ENCODE peak calls at places on chromosomes 7 and 10, in eight cellular contexts. F is stomach, G is endodermal cell, N is NB4, E is GM23338, O is heart right ventricle, H is GM06990, A is upper lobe of right lung. I is an unnamed sample.

GRCh38 chr10:12177642-12178041 is 18.0 kb downstream of the NUDT5 start:
- DNase-seq in A (no peak), O (no peak), H (no peak), G (no peak), N (no peak), E (no peak), F (no peak), I (no peak)

GRCh38 chr10:51405580-51406367 is 293.6 kb downstream of the CSTF2T start:
- DNase-seq in H (no peak), F (no peak), E (peak; percentile 36), G (peak; percentile 50), O (no peak), A (no peak), N (no peak), I (no peak)

GRCh38 chr10:35394411-35394851 is 58.1 kb downstream of the CCNY start:
- DNase-seq in N (no peak), O (no peak), A (peak; percentile 73), E (peak; percentile 52), G (peak; percentile 68), H (no peak), F (peak; percentile 58), I (no peak)

GRCh38 chr7:25789701-25790240 is 362.2 kb upstream of the NFE2L3 start:
- DNase-seq in E (no peak), O (no peak), A (no peak), F (no peak), N (no peak), H (no peak), G (no peak), I (no peak)

GRCh38 chr10:4686644-4686996 is 139.4 kb upstream of the AKR1E2 start:
- DNase-seq in A (no peak), O (no peak), E (no peak), N (no peak), H (no peak), G (no peak), F (no peak), I (no peak)

GRCh38 chr7:152706465-152706864 is 30.5 kb upstream of the XRCC2 start:
- DNase-seq in O (no peak), A (peak; percentile 17), N (no peak), G (no peak), H (no peak), F (no peak), E (no peak), I (no peak)

GRCh38 chr10:17006631-17007161 is 122.9 kb downstream of the CUBN start:
- DNase-seq in A (no peak), F (no peak), H (no peak), O (peak; percentile 76), G (peak; percentile 29), E (no peak), N (no peak), I (no peak)

GRCh38 chr7:92177362-92177761 is 1.6 kb downstream of the LRRD1 start:
- DNase-seq in G (no peak), N (peak; percentile 11), O (no peak), F (no peak), H (no peak), E (no peak), A (no peak), I (no peak)

GRCh38 chr10:132743925-132744490 is 41.9 kb downstream of the NKX6-2 start:
- DNase-seq in G (no peak), N (peak; percentile 20), F (no peak), E (no peak), A (no peak), H (no peak), O (no peak), I (no peak)

GRCh38 chr10:44774676-44775401 is 136.3 kb upstream of the TMEM72 start:
- DNase-seq in G (no peak), O (no peak), H (no peak), N (no peak), A (no peak), F (no peak), E (no peak), I (no peak)

GRCh38 chr7:71843677-71844076 is 568.5 kb downstream of the CALN1 start:
- DNase-seq in H (no peak), G (no peak), A (no peak), N (peak; percentile 14), O (no peak), F (no peak), E (peak; percentile 33), I (no peak)

GRCh38 chr7:151091431-151091830 is 5.2 kb downstream of the AGAP3 start:
- DNase-seq in F (no peak), N (peak; percentile 58), E (peak; percentile 84), G (peak; percentile 89), A (no peak), O (no peak), H (no peak), I (no peak)

GRCh38 chr7:120344276-120344675 is 71.3 kb downstream of the KCND2 start:
- DNase-seq in N (peak; percentile 56), A (no peak), F (no peak), E (no peak), O (no peak), H (no peak), G (no peak), I (no peak)

GRCh38 chr7:106175507-106175906 is 63.4 kb upstream of the SYPL1 start:
- DNase-seq in A (no peak), N (no peak), O (no peak), F (no peak), E (no peak), G (no peak), H (no peak), I (no peak)

GRCh38 chr10:121593267-121593666 is 5.0 kb downstream of the FGFR2 start:
- DNase-seq in H (no peak), A (peak; percentile 11), G (no peak), N (no peak), O (no peak), F (no peak), E (no peak), I (no peak)

GRCh38 chr10:21317902-21318301 is 207.6 kb downstream of the SKIDA1 start:
- DNase-seq in F (no peak), N (no peak), A (no peak), O (no peak), G (no peak), H (no peak), E (no peak), I (no peak)

GRCh38 chr7:158373761-158374545 is 213.7 kb downstream of the PTPRN2 start:
- DNase-seq in A (peak; percentile 48), E (no peak), O (no peak), H (no peak), F (no peak), N (no peak), G (no peak), I (no peak)

GRCh38 chr10:115909962-115910361 is 363.0 kb downstream of the GFRA1 start:
- DNase-seq in N (no peak), E (no peak), O (no peak), F (no peak), A (no peak), H (no peak), G (no peak), I (no peak)

GRCh38 chr10:73552819-73553218 is 38.3 kb downstream of the USP54 start:
- DNase-seq in G (no peak), F (no peak), O (no peak), A (no peak), N (no peak), E (no peak), H (no peak), I (no peak)

DNA sequence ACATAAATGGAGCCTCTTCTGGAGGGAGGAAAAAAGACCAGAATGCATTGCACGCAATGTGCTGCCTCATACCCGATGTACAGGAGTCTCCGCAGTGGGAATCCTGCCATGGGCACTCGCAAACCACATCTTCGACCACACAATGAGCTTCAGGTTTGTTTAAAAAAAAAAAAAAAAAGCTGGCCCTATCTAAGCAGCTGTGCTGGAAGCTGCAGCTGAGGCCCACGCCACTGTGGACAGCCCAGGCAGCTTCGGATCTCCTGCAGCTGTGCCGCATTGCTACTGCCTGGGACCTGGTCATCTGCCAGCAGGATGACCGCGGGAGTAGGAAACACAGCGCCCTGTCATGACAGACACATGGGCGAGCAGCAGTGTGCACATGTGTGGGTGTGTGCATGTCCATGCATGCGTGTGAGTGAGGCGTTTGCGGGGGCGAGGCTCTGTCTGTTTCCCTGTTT is 26.0 kb downstream of the EN2 start:
- DNase-seq in N (peak; percentile 45), G (no peak), H (no peak), A (no peak), F (no peak), O (no peak), E (no peak), I (no peak)
- H3K4me3 ChIP-seq in N (no peak overlapping the region), G (no peak overlapping the region), H (no peak overlapping the region), A (no peak overlapping the region), F (no peak overlapping the region), O (no peak overlapping the region), E (no peak overlapping the region), I (no peak overlapping the region)

GRCh38 chr10:43221419-43222293 is 45.2 kb downstream of the RASGEF1A start:
- DNase-seq in O (no peak), G (peak; percentile 91), N (peak; percentile 28), E (peak; percentile 79), A (peak; percentile 59), H (no peak), F (no peak), I (no peak)
- TF ChIP-seq CTCF in O (no peak), G (peak; percentile 76), N (peak; percentile 34), E (peak; percentile 50), A (no peak), H (peak; percentile 36), F (no peak), I (no peak)

DNA sequence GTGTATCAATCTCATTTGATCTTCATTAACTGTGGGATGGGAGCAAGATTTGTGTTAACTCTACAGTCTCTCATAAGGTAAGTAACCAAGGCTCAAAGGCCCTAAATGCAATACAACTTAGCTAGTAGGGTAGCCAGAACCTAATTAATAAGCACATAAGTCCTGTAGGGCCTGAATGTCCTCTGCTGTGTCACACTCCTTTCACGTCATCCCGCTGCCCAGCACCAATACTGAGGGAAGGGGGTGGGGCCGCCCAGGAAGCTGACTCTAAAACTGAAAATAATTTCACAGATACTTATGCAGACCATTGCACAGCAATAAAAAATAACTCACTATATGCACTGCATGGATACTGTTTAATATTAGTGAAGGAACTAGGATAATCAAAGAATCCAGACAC is 13.7 kb downstream of the CCDC6 start:
- DNase-seq in H (no peak), F (no peak), A (no peak), G (no peak), O (no peak), E (no peak), N (no peak), I (no peak)
- H3K4me3 ChIP-seq in H (no peak overlapping the region), F (no peak overlapping the region), A (no peak overlapping the region), G (no peak overlapping the region), O (no peak overlapping the region), E (no peak overlapping the region), N (no peak overlapping the region), I (no peak overlapping the region)

DNA sequence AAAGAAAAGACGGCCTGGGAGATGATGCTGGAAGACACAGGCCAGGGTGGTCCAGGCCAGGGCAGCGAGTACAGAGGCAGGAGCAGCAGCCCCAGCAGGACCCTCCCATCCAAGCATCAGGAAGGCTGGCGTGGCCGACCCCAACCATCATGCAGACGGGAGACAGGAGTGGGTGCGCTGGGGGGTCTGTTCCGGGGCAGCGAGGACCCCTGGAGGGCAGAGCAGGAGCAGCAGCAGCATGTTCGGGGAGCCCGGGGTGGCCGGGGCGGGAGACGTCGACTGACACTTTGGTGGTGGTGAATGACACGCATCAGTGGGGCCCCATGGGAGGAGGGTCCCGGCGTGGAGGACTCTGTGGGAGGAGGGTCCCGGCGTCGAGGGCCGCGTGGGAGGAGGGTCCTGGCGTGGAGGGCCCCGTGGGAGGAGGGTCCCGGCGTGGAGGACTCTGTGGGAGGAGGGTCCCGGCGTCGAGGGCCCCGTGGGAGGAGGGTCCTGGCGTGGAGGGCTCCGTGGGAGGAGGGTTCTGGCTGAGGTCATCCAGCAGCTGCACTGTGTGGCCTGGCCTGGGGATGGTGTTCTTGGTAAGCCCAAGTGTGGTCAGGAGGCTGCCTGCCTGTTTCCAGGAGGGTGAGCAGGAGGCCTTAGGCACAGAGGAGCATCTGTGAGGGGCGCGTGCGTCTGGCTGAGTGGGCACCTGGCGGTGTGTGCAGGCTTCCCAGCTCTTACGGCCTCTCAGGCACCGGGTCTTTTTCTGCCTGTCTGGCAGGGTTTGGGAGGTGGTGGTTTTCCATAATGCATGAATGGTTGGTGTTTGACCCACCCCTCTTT is 38.9 kb downstream of the FAM20C start:
- DNase-seq in G (no peak), N (peak; percentile 40), F (no peak), H (no peak), A (no peak), O (no peak), E (peak; percentile 42), I (no peak)
- TF ChIP-seq CTCF in G (peak; percentile 57), N (no peak), F (no peak), H (peak; percentile 6), A (no peak), O (peak; percentile 15), E (peak; percentile 28), I (peak; percentile 11)